ENCODE peak calls at places on chromosomes 12 and 14, in four cellular contexts. I is NB4, O is fibroblast of the aortic adventitia, V is foreskin fibroblast. K is an unnamed sample.

GRCh38 chr12:26938660-26939185 is 453 bp downstream of the FGFR1OP2 start:
- DNase-seq in I (no peak), O (no peak), V (peak), K (no peak)

GRCh38 chr12:123997033-123997822 is 24.2 kb downstream of the ZNF664 start:
- DNase-seq in I (no peak), O (no peak), V (no peak), K (no peak)

GRCh38 chr12:52837341-52837741 is 3.2 kb upstream of the KRT79 start:
- DNase-seq in I (peak), O (peak), V (peak), K (peak)

GRCh38 chr12:104604995-104605675 is 148.4 kb downstream of the CHST11 start:
- DNase-seq in I (no peak), O (no peak), V (no peak), K (no peak)

GRCh38 chr14:37330910-37331309 is 133.2 kb downstream of the MIPOL1 start:
- DNase-seq in I (no peak), O (no peak), V (no peak), K (no peak)

GRCh38 chr14:49089078-49089477 is 497.1 kb downstream of the RPS29 start:
- DNase-seq in I (no peak), O (no peak), V (no peak), K (no peak)

GRCh38 chr12:27545666-27546065 is 21.7 kb downstream of the PPFIBP1 start:
- DNase-seq in I (no peak), O (no peak), V (no peak), K (no peak)

GRCh38 chr14:99718031-99718810 is 34.1 kb downstream of the CYP46A1 start:
- DNase-seq in I (no peak), O (no peak), V (no peak), K (no peak)

GRCh38 chr12:122029620-122030426 is 8.1 kb downstream of the BCL7A start:
- DNase-seq in I (peak), O (no peak), V (no peak), K (no peak)

GRCh38 chr14:55976619-55977018 is 141.6 kb upstream of the PELI2 start:
- DNase-seq in I (no peak), O (peak), V (no peak), K (peak)

GRCh38 chr12:90729741-90730140 is 225.2 kb downstream of the CCER1 start:
- DNase-seq in I (no peak), O (peak), V (peak), K (peak)

GRCh38 chr14:22479781-22480464 is 109.1 kb downstream of the DAD1 start:
- DNase-seq in I (no peak), O (peak), V (no peak), K (no peak)
- H3K4me3 ChIP-seq in I (no peak), O (no peak), V (no peak), K (no peak)

DNA sequence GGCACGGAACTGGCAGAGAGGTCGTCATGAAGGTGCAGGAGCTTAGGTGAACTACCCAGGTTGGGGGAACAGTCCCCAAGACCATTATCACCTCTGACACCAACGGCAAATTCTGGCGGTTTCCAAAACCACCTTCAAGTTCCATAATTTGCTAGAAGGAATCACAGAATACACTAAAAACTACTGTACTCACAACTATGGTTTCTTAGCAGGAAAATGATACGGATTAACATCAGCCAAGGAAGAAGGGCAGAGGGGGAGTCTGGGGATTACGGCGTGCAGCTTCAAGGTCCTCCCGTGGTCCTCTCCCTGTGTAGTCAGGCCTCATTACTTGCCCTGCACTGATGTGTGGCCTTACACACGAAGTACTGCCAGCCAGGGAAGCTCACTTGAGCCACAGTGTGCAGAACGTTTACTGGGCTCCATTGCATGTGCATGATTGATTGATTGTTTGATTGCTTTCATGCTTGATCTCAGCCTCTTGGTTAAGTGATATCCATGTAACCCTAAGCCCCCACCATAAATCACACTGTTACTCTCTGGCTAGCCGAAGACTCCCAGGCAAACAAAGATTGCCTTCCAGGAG is 813 bp upstream of the STX2 start:
- DNase-seq in I (no peak), O (no peak), V (no peak), K (no peak)
- TF ChIP-seq CTCF in I (no peak), O (no peak), V (no peak), K (no peak)

GRCh38 chr12:94206886-94207285 is 58.5 kb downstream of the PLXNC1 start:
- DNase-seq in I (no peak), O (no peak), V (no peak), K (no peak)

GRCh38 chr12:94207467-94208432 is 59.4 kb downstream of the PLXNC1 start:
- DNase-seq in I (no peak), O (peak), V (no peak), K (peak)

GRCh38 chr12:94209240-94209639 is 60.9 kb downstream of the PLXNC1 start:
- DNase-seq in I (no peak), O (no peak), V (no peak), K (no peak)

GRCh38 chr12:94211011-94211410 is 62.6 kb downstream of the PLXNC1 start:
- DNase-seq in I (no peak), O (no peak), V (no peak), K (no peak)

GRCh38 chr12:94208433-94208921 is 60.1 kb downstream of the PLXNC1 start:
- DNase-seq in I (no peak), O (no peak), V (no peak), K (no peak)
- H3K4me3 ChIP-seq in I (no peak), O (no peak), V (no peak), K (no peak)

GRCh38 chr12:10319414-10319813 is 11.7 kb downstream of the KLRD1 start:
- DNase-seq in I (no peak), O (no peak), V (no peak), K (no peak)
- TF ChIP-seq CTCF in I (no peak), O (no peak), V (no peak), K (no peak)

GRCh38 chr14:21069388-21070082 is 569 bp upstream of the ARHGEF40 start:
- DNase-seq in I (peak), O (peak), V (no peak), K (peak)

GRCh38 chr14:21070083-21070609 is at the start of gene ARHGEF40:
- DNase-seq in I (no peak), O (peak), V (no peak), K (peak)

GRCh38 chr14:21070610-21071224 is 613 bp downstream of the ARHGEF40 start:
- DNase-seq in I (peak), O (peak), V (peak), K (peak)

GRCh38 chr14:21066882-21067502 is 3.1 kb upstream of the ARHGEF40 start:
- DNase-seq in I (peak), O (no peak), V (no peak), K (no peak)

DNA sequence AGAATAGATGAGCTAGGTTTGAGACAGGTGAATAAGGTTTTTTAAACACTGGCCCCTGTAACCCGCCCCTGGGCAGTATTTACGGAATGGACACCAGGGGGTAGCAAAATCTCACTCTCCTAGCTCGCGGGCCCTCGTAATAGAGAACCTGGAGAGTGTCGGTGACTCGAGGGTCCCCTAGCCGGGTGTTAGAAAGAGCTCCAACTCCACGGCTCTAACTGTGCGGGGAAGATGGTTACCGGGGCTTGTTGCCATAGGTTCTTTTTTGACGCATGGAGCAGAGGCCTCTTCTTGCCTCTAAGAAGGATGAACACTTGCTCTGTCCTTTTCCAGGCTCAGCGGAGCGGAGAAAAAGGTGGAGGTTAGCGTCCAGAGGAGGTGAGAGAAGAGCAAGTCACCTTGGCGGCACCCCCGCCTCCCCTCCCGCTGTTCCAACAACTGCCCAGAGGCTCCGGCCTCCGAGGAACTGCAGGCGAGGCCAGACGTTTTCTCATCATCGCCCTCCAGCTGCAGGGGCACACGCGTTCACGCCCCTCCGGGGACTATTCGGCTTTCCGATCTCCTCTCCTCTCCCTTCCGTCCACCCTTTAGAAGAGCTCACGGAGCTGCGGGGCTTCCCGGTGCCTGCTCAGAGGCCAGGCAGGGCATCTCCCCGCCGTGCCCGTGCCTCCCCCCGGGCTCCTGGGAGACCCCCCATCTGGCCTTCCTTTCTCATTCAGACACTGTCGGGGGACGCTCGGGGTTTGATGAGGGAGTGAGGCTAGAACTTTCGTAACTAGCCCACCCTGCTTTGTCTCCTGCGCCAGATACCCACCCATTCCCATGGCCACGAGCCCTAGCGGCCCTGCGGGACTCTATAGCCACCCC is 1.4 kb upstream of the ARHGEF40 start:
- DNase-seq in I (peak), O (peak), V (no peak), K (peak)
- H3K4me3 ChIP-seq in I (no peak), O (peak), V (peak), K (peak)

GRCh38 chr12:128259556-128260070 is 7.4 kb upstream of the TMEM132C start:
- DNase-seq in I (peak), O (no peak), V (no peak), K (peak)
- TF ChIP-seq CTCF in I (peak), O (peak), V (peak), K (peak)

GRCh38 chr12:125418902-125419564 is 353.8 kb downstream of the AACS start:
- DNase-seq in I (no peak), O (no peak), V (no peak), K (no peak)
- H3K4me3 ChIP-seq in I (no peak), O (no peak), V (no peak), K (no peak)

K was measured in fibroblast of pulmonary artery.